ENCODE peak calls at places on chromosomes 5 and 9, in five cellular contexts. J is activated CD4-positive, alpha-beta T cell treated with anti-CD3 and anti-CD28 coated beads, Interleukin-2, amount 50 U/mL, for 1 hour; W is NCI-H345; O is A549; Q is uterus. L is an unnamed sample.

GRCh38 chr9:36818242-36818938 is 215.7 kb downstream of the PAX5 start:
- DNase-seq in W (no peak), Q (no peak), O (no peak), J (no peak), L (no peak)

GRCh38 chr5:169874626-169875025 is 105.7 kb downstream of the INSYN2B start:
- DNase-seq in J (no peak), W (no peak), O (no peak), Q (no peak), L (peak)

GRCh38 chr5:143673676-143674468 is 138.1 kb upstream of the HMHB1 start:
- DNase-seq in W (peak), J (no peak), O (peak), Q (no peak), L (no peak)

GRCh38 chr5:55230086-55230629 is 3.0 kb upstream of the MCIDAS start:
- DNase-seq in O (no peak), W (no peak), J (no peak), Q (no peak), L (no peak)

GRCh38 chr9:9820411-9820810 is 792.4 kb downstream of the PTPRD start:
- DNase-seq in O (no peak), J (no peak), W (no peak), Q (no peak), L (peak)

GRCh38 chr5:109191153-109191558 is 218.6 kb downstream of the PJA2 start:
- DNase-seq in Q (no peak), J (no peak), O (peak), W (no peak), L (peak)

GRCh38 chr5:180541710-180542109 is 47.5 kb downstream of the CNOT6 start:
- DNase-seq in Q (no peak), O (peak), J (no peak), W (no peak), L (no peak)

GRCh38 chr5:133496631-133497030 is 115.7 kb downstream of the FSTL4 start:
- DNase-seq in W (no peak), Q (no peak), O (no peak), J (no peak), L (no peak)

GRCh38 chr9:2159521-2160417 is 144.6 kb downstream of the SMARCA2 start:
- DNase-seq in W (no peak), Q (no peak), J (no peak), O (peak), L (peak)